ENCODE peak calls at places on chromosomes 13 and 19, in six cellular contexts. L, D, X, U, N and C are unnamed samples.

GRCh38 chr19:8738377-8738776 is 16.9 kb downstream of the OR2Z1 start:
- DNase-seq in X (no peak), D (no peak), L (no peak), N (no peak), U (no peak), C (no peak)

GRCh38 chr19:33731886-33732285 is 64.8 kb upstream of the KCTD15 start:
- DNase-seq in X (no peak), N (no peak), D (no peak), U (no peak), L (no peak), C (no peak)

GRCh38 chr13:47146991-47147783 is 250.3 kb upstream of the HTR2A start:
- DNase-seq in X (no peak), N (no peak), L (no peak), D (no peak), U (no peak), C (peak; percentile 38)

GRCh38 chr13:97695684-97696083 is 257.8 kb upstream of the IPO5 start:
- DNase-seq in U (no peak), D (no peak), N (no peak), L (no peak), X (no peak), C (no peak)

GRCh38 chr19:8116437-8117293 is 32.7 kb downstream of the FBN3 start:
- DNase-seq in U (no peak), L (no peak), N (no peak), X (peak; percentile 44), D (no peak), C (no peak)

GRCh38 chr19:31826325-31826724 is 477.1 kb upstream of the TSHZ3 start:
- DNase-seq in N (no peak), L (no peak), U (no peak), D (no peak), X (no peak), C (no peak)

GRCh38 chr13:60933638-60934037 is 482.0 kb downstream of the PCDH20 start:
- DNase-seq in N (no peak), X (no peak), D (no peak), U (no peak), L (no peak), C (no peak)

GRCh38 chr13:66915596-66916185 is 314.4 kb downstream of the PCDH9 start:
- DNase-seq in N (no peak), L (no peak), X (no peak), D (no peak), U (peak; percentile 61), C (no peak)

GRCh38 chr19:16529466-16530144 is 12.6 kb downstream of the CHERP start:
- DNase-seq in D (no peak), N (no peak), U (no peak), L (no peak), X (no peak), C (no peak)

GRCh38 chr13:46964789-46965527 is 68.1 kb upstream of the HTR2A start:
- DNase-seq in L (no peak), U (peak; percentile 45), D (no peak), X (no peak), N (no peak), C (no peak)

GRCh38 chr13:34419025-34419424 is 523.0 kb upstream of the NBEA start:
- DNase-seq in D (no peak), L (no peak), U (no peak), X (no peak), N (no peak), C (no peak)

GRCh38 chr13:27406178-27406939 is 18.1 kb upstream of the GTF3A start:
- DNase-seq in L (peak; percentile 47), U (peak; percentile 61), X (no peak), D (no peak), N (no peak), C (peak; percentile 56)

GRCh38 chr13:45718992-45719391 is 16.9 kb downstream of the CBY2 start:
- DNase-seq in X (no peak), N (no peak), D (no peak), L (no peak), U (peak; percentile 14), C (no peak)

GRCh38 chr13:27775943-27776342 is 16.3 kb upstream of the GSX1 start:
- DNase-seq in D (no peak), U (no peak), L (no peak), X (no peak), N (no peak), C (no peak)

GRCh38 chr13:32381539-32381938 is 46.4 kb downstream of the N4BP2L1 start:
- DNase-seq in U (peak; percentile 63), X (peak; percentile 2), D (no peak), L (peak; percentile 13), N (no peak), C (peak; percentile 37)

GRCh38 chr13:21538280-21538679 is 65.7 kb downstream of the MICU2 start:
- DNase-seq in L (no peak), U (no peak), D (no peak), N (no peak), X (no peak), C (no peak)

GRCh38 chr13:21531475-21531874 is 72.4 kb upstream of the ZDHHC20 start:
- DNase-seq in N (no peak), L (no peak), X (no peak), D (no peak), U (no peak), C (no peak)

GRCh38 chr13:21537105-21537504 is 66.9 kb downstream of the MICU2 start:
- DNase-seq in D (no peak), L (peak; percentile 21), U (peak; percentile 48), N (no peak), X (no peak), C (no peak)

GRCh38 chr13:21538753-21539152 is 65.2 kb downstream of the MICU2 start:
- DNase-seq in N (no peak), L (no peak), D (no peak), U (no peak), X (no peak), C (no peak)

DNA sequence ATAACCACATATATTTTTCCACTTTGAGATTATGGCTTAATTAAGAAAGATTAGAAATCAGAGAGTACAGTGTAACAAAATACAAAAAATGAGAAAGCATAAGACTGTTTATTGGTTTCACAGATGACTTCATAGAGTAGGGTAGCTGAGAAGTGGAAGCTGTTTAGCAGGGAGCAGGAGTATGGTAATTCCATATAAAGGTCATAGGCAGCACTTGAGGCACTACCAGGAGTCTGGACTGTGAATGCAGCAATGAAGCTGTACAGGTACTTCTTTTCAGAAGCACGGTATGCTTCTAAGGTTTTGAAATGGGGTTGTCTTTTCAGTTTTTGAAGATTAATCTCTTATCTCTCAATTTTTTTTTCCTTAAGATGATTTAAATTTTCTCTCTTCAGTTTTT is 69.2 kb downstream of the MICU2 start:
- DNase-seq in U (no peak), D (no peak), L (no peak), X (no peak), N (no peak), C (no peak)
- TF ChIP-seq CTCF in U (no peak), D (no peak), L (no peak), X (no peak), N (no peak), C (no peak)

DNA sequence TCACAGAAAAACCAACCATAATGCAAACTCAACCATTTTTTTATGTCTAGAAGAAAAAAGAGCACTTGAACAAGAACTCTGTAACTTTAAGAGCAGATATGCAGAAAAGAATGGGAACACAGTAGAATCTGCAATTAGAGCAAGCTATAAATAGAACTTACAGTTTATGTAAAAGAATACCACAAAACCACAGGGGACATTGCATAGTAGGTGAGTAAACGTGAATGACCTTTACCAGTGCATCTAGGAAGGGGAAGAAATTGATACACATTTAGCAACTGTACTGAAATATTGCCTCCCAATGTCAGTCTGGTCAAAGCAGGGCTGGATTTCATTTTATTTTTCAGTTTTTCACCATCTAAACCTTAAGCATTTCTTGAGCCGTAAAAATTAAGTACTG is 242.2 kb upstream of the EDNRB start:
- DNase-seq in U (peak; percentile 32), L (no peak), D (no peak), N (no peak), X (no peak), C (peak; percentile 13)
- TF ChIP-seq CTCF in U (no peak), L (no peak), D (no peak), N (no peak), X (no peak), C (no peak)

GRCh38 chr19:18749362-18750231 is 41.5 kb downstream of the COMP start:
- DNase-seq in U (no peak), L (no peak), N (no peak), X (no peak), D (no peak), C (no peak)

GRCh38 chr19:18744019-18744418 is 47.1 kb downstream of the COMP start:
- DNase-seq in L (no peak), U (no peak), D (no peak), X (no peak), N (no peak), C (no peak)

GRCh38 chr19:18745012-18745735 is 45.9 kb downstream of the COMP start:
- DNase-seq in U (peak; percentile 44), X (no peak), D (no peak), N (no peak), L (no peak), C (no peak)

GRCh38 chr19:18745931-18746330 is 45.2 kb downstream of the COMP start:
- DNase-seq in N (no peak), L (no peak), U (no peak), X (no peak), D (no peak), C (no peak)

DNA sequence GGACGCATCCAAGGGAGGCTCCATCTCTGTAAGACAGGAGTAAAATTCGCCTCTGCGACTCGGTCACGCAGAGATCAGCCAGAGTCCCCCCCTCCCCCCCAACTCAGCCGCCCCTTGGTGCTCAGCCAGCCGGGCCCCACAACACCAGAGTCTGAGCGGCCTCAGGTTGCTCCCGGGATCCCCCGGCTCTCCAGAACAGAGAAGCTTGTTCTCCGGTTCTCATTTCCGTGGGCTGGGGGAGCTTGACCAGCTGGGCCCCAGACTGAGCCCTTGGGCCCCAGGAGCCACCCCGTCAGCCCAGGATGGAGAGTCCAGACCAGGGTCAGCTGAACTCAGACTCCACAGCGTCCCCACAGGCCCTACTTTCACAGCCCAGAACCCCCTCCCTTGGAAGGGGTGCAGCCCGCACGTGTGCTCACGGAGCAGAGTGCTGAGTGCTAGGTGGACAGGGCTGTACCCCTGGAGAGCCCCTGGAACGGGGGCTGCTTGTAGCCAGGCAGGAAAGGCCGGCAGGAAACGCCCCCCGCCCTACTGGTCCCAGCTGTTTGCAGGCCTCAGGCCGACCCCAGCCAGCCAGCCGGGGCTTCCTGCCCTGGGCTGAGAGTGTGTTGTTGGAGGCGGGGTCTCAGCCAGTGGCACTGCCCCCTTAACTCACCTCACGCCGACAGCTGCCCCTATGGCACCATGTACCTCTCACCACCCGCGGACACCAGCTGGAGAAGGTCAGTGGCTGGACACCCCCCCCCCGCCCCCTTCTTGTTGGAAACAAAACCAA is 44.5 kb downstream of the COMP start:
- DNase-seq in U (no peak), N (no peak), X (no peak), L (no peak), D (no peak), C (no peak)
- TF ChIP-seq CTCF in U (no peak), N (no peak), X (no peak), L (no peak), D (no peak), C (no peak)

GRCh38 chr19:10356431-10356830 is 17.0 kb upstream of the ICAM3 start:
- DNase-seq in U (no peak), L (no peak), N (no peak), D (no peak), X (no peak), C (no peak)
- TF ChIP-seq CTCF in U (no peak), L (no peak), N (no peak), D (no peak), X (no peak), C (no peak)

GRCh38 chr13:110044521-110045200 is 258.3 kb upstream of the IRS2 start:
- DNase-seq in D (no peak), N (no peak), U (peak; percentile 14), L (no peak), X (no peak), C (no peak)
- TF ChIP-seq CTCF in D (no peak), N (no peak), U (no peak), L (no peak), X (no peak), C (no peak)